ENCODE peak calls at places on chromosomes 13 and 19, in four cellular contexts. One of them, this sample, is unnamed.

GRCh38 chr19:42250666-42251531 is 4.0 kb downstream of the ERF start:
- DNase-seq in HCT116: no peak
- DNase-seq in HepG2: no peak
- DNase-seq in K562: no peak
- DNase-seq in this sample: no peak

GRCh38 chr19:15124572-15125231 is 17.5 kb downstream of the SYDE1 start:
- DNase-seq in HCT116: no peak
- DNase-seq in HepG2: peak; percentile 50
- DNase-seq in K562: no peak
- DNase-seq in this sample: no peak

GRCh38 chr13:96032717-96033116 is 20.5 kb downstream of the UGGT2 start:
- DNase-seq in HCT116: no peak
- DNase-seq in HepG2: no peak
- DNase-seq in K562: no peak
- DNase-seq in this sample: no peak

GRCh38 chr19:31625056-31625455 is 275.8 kb upstream of the TSHZ3 start:
- DNase-seq in HCT116: no peak
- DNase-seq in HepG2: no peak
- DNase-seq in K562: no peak
- DNase-seq in this sample: no peak

GRCh38 chr19:57830071-57830602 is at the start of gene ZNF587B:
- DNase-seq in HCT116: peak; percentile 36
- DNase-seq in HepG2: peak; percentile 47
- DNase-seq in K562: peak; percentile 61
- DNase-seq in this sample: no peak

GRCh38 chr13:112074139-112074710 is 7.3 kb downstream of the SOX1 start:
- DNase-seq in HCT116: no peak
- DNase-seq in HepG2: no peak
- DNase-seq in K562: no peak
- DNase-seq in this sample: no peak

GRCh38 chr13:29750178-29750530 is 100.3 kb downstream of the UBL3 start:
- DNase-seq in HCT116: no peak
- DNase-seq in HepG2: no peak
- DNase-seq in K562: no peak
- DNase-seq in this sample: no peak

GRCh38 chr13:29733069-29733700 is 117.2 kb downstream of the UBL3 start:
- DNase-seq in HCT116: no peak
- DNase-seq in HepG2: no peak
- DNase-seq in K562: peak; percentile 2
- DNase-seq in this sample: no peak

GRCh38 chr13:43377149-43377548 is 353.8 kb downstream of the DNAJC15 start:
- DNase-seq in HCT116: no peak
- DNase-seq in HepG2: no peak
- DNase-seq in K562: no peak
- DNase-seq in this sample: no peak

GRCh38 chr13:30111810-30112209 is 195.5 kb downstream of the KATNAL1 start:
- DNase-seq in HCT116: no peak
- DNase-seq in HepG2: peak; percentile 20
- DNase-seq in K562: no peak
- DNase-seq in this sample: no peak

DNA sequence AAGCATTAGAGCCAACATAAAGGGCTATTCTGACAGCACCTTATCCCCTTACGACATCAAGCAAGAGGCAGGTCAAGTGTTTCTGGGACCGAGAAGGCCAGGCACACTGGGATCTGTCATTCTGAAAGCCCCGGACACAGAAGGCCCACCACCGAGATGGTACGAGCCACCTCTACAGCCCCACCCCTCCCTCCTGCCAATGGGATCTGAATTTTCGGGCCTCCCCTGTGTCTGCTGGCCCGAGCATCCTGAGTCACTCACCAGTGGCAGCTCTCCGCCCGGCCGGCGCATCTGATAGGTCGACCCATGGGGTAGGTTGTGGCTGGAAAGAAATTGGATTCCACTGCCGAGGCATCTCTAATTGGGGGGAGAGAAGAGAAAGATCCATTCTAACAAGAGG is 2.6 kb downstream of the TIMM44 start:
- DNase-seq in HCT116: no peak
- DNase-seq in HepG2: no peak
- DNase-seq in K562: no peak
- DNase-seq in this sample: no peak
- TF ChIP-seq SP1 in HCT116: no peak
- TF ChIP-seq SP1 in HepG2: no peak
- TF ChIP-seq SP1 in K562: no peak
- TF ChIP-seq SP1 in this sample: no peak

DNA sequence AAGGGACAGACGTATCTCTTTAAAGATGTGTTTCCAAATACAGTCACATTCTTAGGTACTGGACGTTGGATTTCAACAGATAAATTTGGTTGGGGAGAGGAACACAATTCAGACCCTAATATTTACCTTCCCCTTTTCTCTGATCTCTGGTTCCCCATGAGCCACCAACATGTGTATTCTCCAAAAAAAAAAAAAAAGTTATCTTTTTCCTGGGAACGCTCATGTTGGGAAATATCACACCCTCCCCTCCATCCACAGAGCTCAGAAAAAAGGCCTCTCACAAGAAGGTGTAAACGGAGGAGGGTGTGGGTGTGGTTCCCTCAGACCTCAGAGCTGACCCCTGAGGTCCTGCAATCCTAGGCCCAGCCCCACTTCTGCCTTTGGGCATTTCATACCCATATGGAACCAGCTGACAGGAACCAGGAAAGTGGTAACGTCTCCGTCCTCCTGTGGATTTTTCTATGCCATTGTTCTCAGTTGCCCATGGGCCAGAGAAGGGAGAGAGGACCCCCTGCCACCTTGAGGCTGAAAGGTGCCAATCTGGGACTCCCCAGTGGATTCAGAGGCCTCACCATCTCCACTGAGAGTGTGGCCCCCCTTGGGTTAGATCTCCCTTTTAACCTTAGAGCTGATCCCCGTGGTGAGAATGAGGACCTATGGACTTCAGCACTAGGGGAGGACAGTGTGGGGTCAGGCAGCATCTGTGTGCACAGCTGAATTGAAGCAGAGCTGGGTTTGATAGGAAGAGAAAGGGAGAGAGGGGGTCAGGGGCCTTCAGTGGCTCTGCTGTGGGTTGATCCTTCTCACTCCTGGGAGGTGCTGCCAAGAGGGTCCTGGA is 8.4 kb upstream of the SIGLEC12 start:
- DNase-seq in HCT116: no peak
- DNase-seq in HepG2: no peak
- DNase-seq in K562: peak; percentile 77
- DNase-seq in this sample: no peak
- TF ChIP-seq REST in HCT116: no peak
- TF ChIP-seq REST in HepG2: no peak
- TF ChIP-seq REST in K562: no peak
- TF ChIP-seq REST in this sample: no peak

DNA sequence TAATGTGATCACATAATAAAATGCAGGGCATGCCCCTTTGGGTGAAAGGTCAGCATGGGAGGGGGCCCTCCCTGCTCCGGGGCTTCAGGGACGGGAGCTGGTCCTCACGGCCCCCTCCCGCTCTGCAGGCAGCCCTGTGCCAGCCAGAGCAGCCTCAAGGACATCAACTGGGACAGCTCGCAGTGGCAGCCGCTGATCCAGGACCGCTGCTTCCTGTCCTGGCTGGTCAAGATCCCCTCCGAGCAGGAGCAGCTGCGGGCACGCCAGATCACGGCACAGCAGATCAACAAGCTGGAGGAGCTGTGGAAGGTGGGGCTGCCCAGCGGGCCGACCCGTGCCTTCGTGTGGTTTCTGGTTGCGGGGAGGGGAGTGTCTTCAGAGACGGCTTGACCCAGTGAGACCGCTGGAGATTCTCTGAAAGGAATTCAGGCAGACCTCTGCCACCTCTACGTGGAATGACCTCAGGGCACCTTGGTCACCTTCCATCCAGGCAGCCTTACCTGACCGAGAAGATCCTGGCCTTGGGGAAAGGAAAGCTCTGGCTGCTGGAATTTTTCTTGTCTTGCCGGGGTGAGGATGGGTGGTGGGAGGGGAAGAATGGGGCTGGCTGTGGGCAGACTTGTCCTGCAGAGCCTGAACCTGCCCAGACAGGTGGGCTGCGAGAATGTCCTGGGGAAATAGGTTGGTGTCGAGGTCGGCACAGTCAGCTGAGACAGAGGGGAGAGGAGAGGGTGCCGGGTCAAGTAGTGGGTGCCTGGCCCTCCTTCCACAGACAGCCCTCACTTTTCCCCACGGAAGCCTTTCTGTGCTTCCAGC is 19.0 kb downstream of the UPF1 start:
- DNase-seq in HCT116: no peak
- DNase-seq in HepG2: no peak
- DNase-seq in K562: no peak
- DNase-seq in this sample: no peak
- TF ChIP-seq SP1 in HCT116: no peak
- TF ChIP-seq SP1 in HepG2: no peak
- TF ChIP-seq SP1 in K562: no peak
- TF ChIP-seq SP1 in this sample: no peak

GRCh38 chr13:48304132-48304876 is 753 bp downstream of the RB1 start:
- DNase-seq in HCT116: no peak
- DNase-seq in HepG2: peak; percentile 30
- DNase-seq in K562: peak; percentile 47
- DNase-seq in this sample: peak; percentile 92

GRCh38 chr13:48299591-48299990 is 4.0 kb upstream of the RB1 start:
- DNase-seq in HCT116: no peak
- DNase-seq in HepG2: no peak
- DNase-seq in K562: no peak
- DNase-seq in this sample: no peak

GRCh38 chr13:48302920-48303330 is 626 bp upstream of the RB1 start:
- DNase-seq in HCT116: peak; percentile 18
- DNase-seq in HepG2: no peak
- DNase-seq in K562: no peak
- DNase-seq in this sample: no peak

GRCh38 chr13:48303331-48304131 is at the start of gene RB1:
- DNase-seq in HCT116: peak; percentile 70
- DNase-seq in HepG2: peak; percentile 80
- DNase-seq in K562: peak; percentile 90
- DNase-seq in this sample: peak; percentile 51
- TF ChIP-seq REST in HCT116: no peak
- TF ChIP-seq REST in HepG2: no peak
- TF ChIP-seq REST in K562: no peak
- TF ChIP-seq REST in this sample: no peak

GRCh38 chr19:13935765-13936486 is 2.3 kb downstream of the PODNL1 start:
- DNase-seq in HCT116: no peak
- DNase-seq in HepG2: no peak
- DNase-seq in K562: peak; percentile 52
- DNase-seq in this sample: no peak

GRCh38 chr19:13937479-13938360 is 497 bp downstream of the PODNL1 start:
- DNase-seq in HCT116: no peak
- DNase-seq in HepG2: no peak
- DNase-seq in K562: no peak
- DNase-seq in this sample: no peak

GRCh38 chr19:13932911-13933393 is 5.3 kb downstream of the PODNL1 start:
- DNase-seq in HCT116: no peak
- DNase-seq in HepG2: no peak
- DNase-seq in K562: no peak
- DNase-seq in this sample: no peak

GRCh38 chr19:13934785-13935109 is 3.5 kb downstream of the PODNL1 start:
- DNase-seq in HCT116: no peak
- DNase-seq in HepG2: no peak
- DNase-seq in K562: no peak
- DNase-seq in this sample: no peak

GRCh38 chr19:13938361-13939027 is at the start of gene PODNL1:
- DNase-seq in HCT116: no peak
- DNase-seq in HepG2: no peak
- DNase-seq in K562: no peak
- DNase-seq in this sample: no peak
- TF ChIP-seq SP1 in HCT116: no peak
- TF ChIP-seq SP1 in HepG2: no peak
- TF ChIP-seq SP1 in K562: no peak
- TF ChIP-seq SP1 in this sample: no peak

DNA sequence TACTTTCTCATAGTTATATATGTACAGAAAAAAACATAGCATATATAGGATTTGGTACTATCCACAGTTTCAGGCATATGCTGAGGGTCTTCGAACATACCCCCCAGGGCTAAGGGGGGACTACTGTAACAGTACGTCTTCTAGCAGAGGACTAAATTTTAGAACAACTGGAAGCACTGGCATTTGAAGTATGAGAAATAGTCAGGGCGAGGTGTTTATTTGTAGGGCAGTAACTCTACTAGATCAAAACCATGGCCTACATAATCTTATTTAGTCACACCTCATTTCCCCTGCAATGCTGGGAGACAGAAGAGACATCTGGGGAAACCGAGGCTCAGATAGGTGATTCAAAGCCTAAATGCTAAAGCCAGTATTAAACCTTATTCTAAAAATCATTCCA is 245.7 kb downstream of the DCT start:
- DNase-seq in HCT116: no peak
- DNase-seq in HepG2: no peak
- DNase-seq in K562: no peak
- DNase-seq in this sample: no peak
- TF ChIP-seq REST in HCT116: no peak
- TF ChIP-seq REST in HepG2: no peak
- TF ChIP-seq REST in K562: no peak
- TF ChIP-seq REST in this sample: no peak

GRCh38 chr19:14105680-14106079 is 11.9 kb downstream of the PRKACA start:
- DNase-seq in HCT116: no peak
- DNase-seq in HepG2: no peak
- DNase-seq in K562: no peak
- DNase-seq in this sample: no peak

GRCh38 chr19:14102756-14103155 is 12.2 kb upstream of the SAMD1 start:
- DNase-seq in HCT116: no peak
- DNase-seq in HepG2: no peak
- DNase-seq in K562: no peak
- DNase-seq in this sample: no peak

GRCh38 chr19:14101003-14101545 is 10.5 kb upstream of the SAMD1 start:
- DNase-seq in HCT116: no peak
- DNase-seq in HepG2: no peak
- DNase-seq in K562: no peak
- DNase-seq in this sample: no peak

GRCh38 chr19:14102102-14102696 is 11.6 kb upstream of the SAMD1 start:
- DNase-seq in HCT116: no peak
- DNase-seq in HepG2: no peak
- DNase-seq in K562: no peak
- DNase-seq in this sample: no peak

GRCh38 chr19:14103310-14103709 is 12.8 kb upstream of the SAMD1 start:
- DNase-seq in HCT116: no peak
- DNase-seq in HepG2: no peak
- DNase-seq in K562: no peak
- DNase-seq in this sample: no peak
- TF ChIP-seq SP1 in HCT116: no peak
- TF ChIP-seq SP1 in HepG2: no peak
- TF ChIP-seq SP1 in K562: no peak
- TF ChIP-seq SP1 in this sample: no peak